ENCODE peak calls at places on chromosomes 13 and 19, in nine cellular contexts. V is lower lobe of right lung, W is Panc1, L is pancreas, N is A549, J is heart right ventricle, S is body of pancreas, B is fibroblast of the aortic adventitia, T is colonic mucosa. R is an unnamed sample.

GRCh38 chr19:31278555-31279435 is 70.4 kb downstream of the TSHZ3 start:
- DNase-seq in N (no peak), J (no peak), L (no peak), V (no peak), W (no peak), T (no peak), B (no peak), S (no peak), R (no peak)

GRCh38 chr19:4051175-4052101 is 15.3 kb downstream of the ZBTB7A start:
- DNase-seq in V (peak; percentile 80), L (no peak), N (peak; percentile 39), T (peak; percentile 33), B (peak; percentile 43), J (no peak), S (no peak), W (no peak), R (no peak)

GRCh38 chr13:45851171-45851889 is at the start of gene SIAH3:
- DNase-seq in N (peak; percentile 2), L (no peak), V (no peak), W (no peak), J (no peak), S (no peak), T (no peak), B (peak; percentile 10), R (no peak)

GRCh38 chr13:112072531-112073244 is 5.7 kb downstream of the SOX1 start:
- DNase-seq in T (no peak), S (no peak), L (no peak), B (no peak), V (no peak), N (no peak), J (peak; percentile 13), W (no peak), R (no peak)

GRCh38 chr13:29548722-29549446 is 46.6 kb downstream of the SLC7A1 start:
- DNase-seq in J (no peak), T (peak; percentile 64), B (peak; percentile 30), W (no peak), V (no peak), N (no peak), S (peak; percentile 48), L (peak; percentile 74), R (no peak)

GRCh38 chr13:110307697-110308376 is 753 bp downstream of the COL4A2 start:
- DNase-seq in L (no peak), V (no peak), W (no peak), S (no peak), B (peak; percentile 66), T (no peak), N (peak; percentile 36), J (peak; percentile 38), R (peak; percentile 38)

GRCh38 chr13:111952814-111953213 is 114.1 kb upstream of the SOX1 start:
- DNase-seq in T (no peak), N (no peak), S (no peak), J (no peak), V (no peak), B (no peak), W (no peak), L (no peak), R (peak; percentile 5)

GRCh38 chr19:16702123-16702522 is 17.5 kb upstream of the NWD1 start:
- DNase-seq in W (no peak), B (peak; percentile 88), N (no peak), T (no peak), V (no peak), S (no peak), L (no peak), J (peak; percentile 23), R (peak; percentile 17)

GRCh38 chr13:40622761-40623160 is 43.7 kb downstream of the FOXO1 start:
- DNase-seq in B (no peak), J (no peak), W (no peak), V (no peak), T (no peak), N (no peak), L (no peak), S (no peak), R (no peak)

GRCh38 chr13:40629678-40630384 is 36.6 kb downstream of the FOXO1 start:
- DNase-seq in T (no peak), L (no peak), S (no peak), N (no peak), J (no peak), W (no peak), B (no peak), V (no peak), R (no peak)

GRCh38 chr13:40626977-40627376 is 39.5 kb downstream of the FOXO1 start:
- DNase-seq in N (no peak), J (no peak), L (no peak), V (no peak), B (no peak), T (no peak), W (no peak), S (no peak), R (no peak)

GRCh38 chr13:40624338-40624737 is 42.1 kb downstream of the FOXO1 start:
- DNase-seq in S (no peak), B (peak; percentile 46), W (no peak), T (no peak), J (no peak), L (no peak), V (no peak), N (no peak), R (no peak)

DNA sequence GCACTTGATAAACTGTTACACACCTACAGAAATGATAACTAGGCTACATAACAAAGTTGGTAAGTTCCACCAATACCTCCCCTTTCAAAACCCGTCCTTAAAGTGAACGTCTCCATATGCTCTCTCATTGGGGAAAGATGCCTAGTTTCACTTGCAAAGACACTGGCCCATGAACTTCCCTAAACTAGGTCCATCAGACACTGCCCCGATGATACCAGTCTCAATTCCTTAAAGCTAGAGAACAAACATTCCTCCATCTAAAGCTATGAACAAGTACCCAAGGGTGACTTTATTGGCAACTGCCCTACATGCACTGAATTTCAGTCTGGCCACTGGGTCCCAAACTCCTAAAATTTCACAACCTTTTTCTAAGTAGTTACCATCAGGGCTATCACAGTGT is 39.9 kb downstream of the FOXO1 start:
- DNase-seq in W (no peak), S (no peak), T (no peak), V (no peak), L (no peak), B (no peak), N (no peak), J (no peak), R (no peak)
- H3K4me3 ChIP-seq in W (no peak overlapping the region), S (no peak overlapping the region), T (no peak overlapping the region), V (no peak overlapping the region), L (no peak overlapping the region), B (no peak overlapping the region), N (no peak overlapping the region), J (no peak overlapping the region), R (no peak overlapping the region)

GRCh38 chr19:46492841-46493235 is 2.8 kb downstream of the PNMA8B start:
- DNase-seq in B (no peak), V (no peak), T (no peak), N (no peak), S (no peak), J (no peak), L (no peak), W (no peak), R (no peak)

GRCh38 chr19:46491975-46492682 is 3.5 kb downstream of the PNMA8B start:
- DNase-seq in W (no peak), N (no peak), L (no peak), T (no peak), J (no peak), B (no peak), S (no peak), V (no peak), R (no peak)

GRCh38 chr19:46494936-46495788 is 505 bp downstream of the PNMA8B start:
- DNase-seq in W (no peak), L (no peak), N (no peak), T (no peak), V (no peak), S (no peak), J (no peak), B (no peak), R (no peak)

GRCh38 chr19:46494115-46494935 is 1.3 kb downstream of the PNMA8B start:
- DNase-seq in N (no peak), W (no peak), V (no peak), L (no peak), B (no peak), J (peak; percentile 17), T (no peak), S (no peak), R (no peak)

GRCh38 chr19:46493236-46494114 is 2.2 kb downstream of the PNMA8B start:
- DNase-seq in L (no peak), S (no peak), J (peak; percentile 55), V (peak; percentile 55), W (no peak), B (peak; percentile 11), T (no peak), N (no peak), R (no peak)
- H3K4me3 ChIP-seq in L (no peak overlapping the region), S (no peak overlapping the region), J (peak overlapping the region; percentile 55), V (peak overlapping the region; percentile 52), W (no peak overlapping the region), B (no peak overlapping the region), T (peak overlapping the region; percentile 31), N (no peak overlapping the region), R (no peak overlapping the region)

GRCh38 chr19:2227415-2228156 is 8.5 kb downstream of the PLEKHJ1 start:
- DNase-seq in T (no peak), V (no peak), J (no peak), S (no peak), L (no peak), W (no peak), N (no peak), B (no peak), R (no peak)
- H3K4me3 ChIP-seq in T (no peak overlapping the region), V (no peak overlapping the region), J (no peak overlapping the region), S (no peak overlapping the region), L (no peak overlapping the region), W (no peak overlapping the region), N (no peak overlapping the region), B (no peak overlapping the region), R (no peak overlapping the region)

GRCh38 chr19:47418595-47419036 is 711 bp downstream of the MEIS3 start:
- DNase-seq in L (no peak), N (no peak), V (no peak), B (no peak), S (no peak), T (no peak), J (no peak), W (no peak), R (peak; percentile 37)

GRCh38 chr19:47416667-47417033 is 2.7 kb downstream of the MEIS3 start:
- DNase-seq in B (no peak), T (no peak), W (no peak), J (no peak), S (no peak), N (no peak), L (no peak), V (peak; percentile 32), R (no peak)

GRCh38 chr19:47417107-47417745 is 2.1 kb downstream of the MEIS3 start:
- DNase-seq in J (no peak), V (peak; percentile 30), T (no peak), L (no peak), N (no peak), B (no peak), S (no peak), W (no peak), R (no peak)

GRCh38 chr19:47419037-47419783 is at the start of gene MEIS3:
- DNase-seq in B (no peak), L (no peak), N (peak; percentile 55), S (no peak), V (no peak), W (no peak), T (no peak), J (no peak), R (no peak)

DNA sequence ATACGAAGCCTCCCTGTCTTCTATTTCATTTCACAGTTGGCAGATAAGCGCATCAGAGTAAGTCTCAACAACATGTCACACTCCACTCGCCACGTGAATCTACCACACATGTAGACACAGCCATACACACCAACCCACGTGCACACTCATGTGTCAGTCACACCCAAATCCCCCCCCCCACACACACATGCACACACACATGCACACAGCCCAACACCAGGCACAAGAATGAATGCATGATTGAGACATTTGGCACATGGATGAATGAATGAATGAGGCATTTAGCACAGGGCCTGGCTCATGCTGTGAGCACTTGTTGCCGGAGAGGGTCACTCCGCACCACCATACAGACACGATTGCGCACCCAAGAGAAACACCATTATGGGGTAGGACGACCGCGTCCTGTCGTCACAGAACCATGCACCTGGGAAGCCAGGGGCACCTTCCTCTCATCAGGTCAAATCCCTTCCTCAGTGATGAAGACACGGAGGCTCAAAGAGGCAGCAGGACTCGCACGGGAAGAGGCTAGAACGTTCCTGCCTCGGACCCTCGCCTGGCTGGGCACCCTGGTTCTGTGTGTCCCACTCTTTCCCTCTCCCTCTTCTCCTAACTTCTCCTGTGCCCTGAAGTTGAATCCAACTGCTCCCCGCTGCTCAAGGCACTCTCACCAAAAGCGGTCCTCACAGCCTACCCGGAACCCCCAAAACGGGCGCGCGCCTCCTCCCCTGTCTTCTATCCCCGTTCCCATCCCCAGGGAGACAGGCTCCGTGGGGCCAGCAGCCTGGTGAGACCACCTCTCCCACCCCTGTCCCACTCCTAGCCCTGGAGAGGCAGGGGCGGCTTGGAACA is 1.4 kb downstream of the MEIS3 start:
- DNase-seq in W (no peak), S (no peak), T (no peak), J (no peak), B (peak; percentile 16), L (no peak), N (no peak), V (peak; percentile 9), R (no peak)
- H3K4me3 ChIP-seq in W (peak overlapping the region; percentile 39), S (no peak overlapping the region), T (no peak overlapping the region), J (peak overlapping the region; percentile 46), B (peak overlapping the region; percentile 70), L (no peak overlapping the region), N (peak overlapping the region; percentile 75), V (peak overlapping the region; percentile 42), R (peak overlapping the region; percentile 64)